ENCODE peak calls at places on chromosomes 3 and 15, in six cellular contexts. X, M, K, J, C and U are unnamed samples. For H3K36me3, the result is how much of the 10 kb centered on the place peaks cover.

GRCh38 chr3:74137790-74138189 is 476.7 kb downstream of the CNTN3 start:
- DNase-seq in J (no peak), X (no peak), M (no peak), C (no peak), K (no peak), U (no peak)

GRCh38 chr3:149134560-149134959 is 5.1 kb downstream of the HPS3 start:
- DNase-seq in C (no peak), J (no peak), M (no peak), X (no peak), K (no peak), U (no peak)

GRCh38 chr3:170542704-170543103 is 43.2 kb downstream of the SLC7A14 start:
- DNase-seq in J (no peak), X (no peak), M (no peak), K (no peak), C (no peak), U (no peak)

GRCh38 chr15:38745611-38746010 is 181.0 kb upstream of the RASGRP1 start:
- DNase-seq in M (no peak), C (no peak), J (no peak), K (no peak), X (no peak), U (no peak)

GRCh38 chr15:80706161-80706560 is 11.1 kb downstream of the ABHD17C start:
- DNase-seq in K (no peak), C (no peak), J (no peak), X (no peak), M (no peak), U (no peak)

GRCh38 chr3:17115186-17115585 is 230.4 kb downstream of the PLCL2 start:
- DNase-seq in X (no peak), K (no peak), C (no peak), J (no peak), M (no peak), U (no peak)

GRCh38 chr3:142724682-142725351 is 983 bp downstream of the TRPC1 start:
- DNase-seq in J (peak), C (peak), X (peak), M (no peak), K (no peak), U (peak)

GRCh38 chr3:119308355-119308754 is 14.2 kb downstream of the ARHGAP31 start:
- DNase-seq in X (no peak), M (peak), J (no peak), K (no peak), C (no peak), U (no peak)

GRCh38 chr3:120793601-120794000 is 51.1 kb downstream of the GTF2E1 start:
- DNase-seq in X (no peak), K (no peak), J (no peak), C (no peak), M (no peak), U (no peak)

GRCh38 chr3:149955449-149955848 is 15.2 kb downstream of the PFN2 start:
- DNase-seq in C (no peak), J (no peak), K (no peak), X (no peak), M (no peak), U (no peak)

GRCh38 chr15:92636401-92636949 is 19.1 kb downstream of the FAM174B start:
- DNase-seq in C (no peak), K (no peak), J (no peak), M (no peak), X (no peak), U (no peak)

GRCh38 chr15:92629975-92630626 is 25.5 kb downstream of the FAM174B start:
- DNase-seq in J (no peak), K (no peak), X (peak), C (no peak), M (no peak), U (no peak)

GRCh38 chr3:50652709-50653108 is 22.0 kb upstream of the DOCK3 start:
- DNase-seq in C (peak), M (no peak), X (no peak), K (peak), J (peak), U (no peak)

GRCh38 chr3:194009892-194010533 is 125.9 kb upstream of the HES1 start:
- DNase-seq in C (no peak), M (no peak), X (no peak), K (no peak), J (no peak), U (no peak)

GRCh38 chr15:89828324-89829145 is 13.9 kb upstream of the ANPEP start:
- DNase-seq in X (peak), C (peak), J (peak), K (no peak), M (no peak), U (peak)

GRCh38 chr3:5021571-5022092 is 42.4 kb downstream of the BHLHE40 start:
- DNase-seq in X (no peak), K (no peak), J (no peak), C (no peak), M (no peak), U (peak)

GRCh38 chr15:96347181-96348111 is 16.9 kb downstream of the NR2F2 start:
- DNase-seq in C (peak), M (no peak), X (peak), J (peak), K (no peak), U (no peak)

GRCh38 chr15:50224606-50225005 is 40.9 kb downstream of the HDC start:
- DNase-seq in K (no peak), J (no peak), M (peak), X (no peak), C (no peak), U (no peak)

GRCh38 chr15:60477991-60478632 is 830 bp downstream of the ICE2 start:
- DNase-seq in X (no peak), K (no peak), J (no peak), C (no peak), M (no peak), U (no peak)

DNA sequence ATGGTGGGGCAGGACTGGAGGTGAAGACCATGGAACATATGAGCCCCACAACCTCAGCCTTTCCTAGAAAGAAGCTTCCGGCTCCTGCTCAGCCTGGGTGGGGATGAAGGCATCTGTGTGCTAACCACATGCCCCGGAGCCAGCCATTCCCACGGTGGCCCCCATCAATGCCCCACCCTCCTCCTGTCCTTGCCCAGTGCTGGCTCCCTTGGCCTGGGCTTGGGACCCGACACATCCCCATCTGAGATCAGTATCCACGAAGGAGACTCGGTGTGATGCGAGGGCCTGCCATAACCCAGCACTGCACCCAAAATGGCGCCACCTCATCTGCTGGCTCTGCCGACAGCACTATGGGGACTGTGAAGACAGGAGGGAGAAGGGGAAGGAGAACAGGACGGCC is 16.5 kb upstream of the PLXND1 start:
- DNase-seq in X (no peak), M (no peak), J (peak), C (no peak), K (no peak), U (no peak)
- H3K4me3 ChIP-seq in X (no peak), M (no peak), J (no peak), C (no peak), K (no peak), U (no peak)

GRCh38 chr3:36905545-36905944 is 39.3 kb downstream of the TRANK1 start:
- DNase-seq in J (no peak), X (no peak), M (no peak), K (no peak), C (no peak), U (no peak)

GRCh38 chr3:36901588-36901987 is 43.3 kb downstream of the TRANK1 start:
- DNase-seq in J (no peak), C (no peak), X (no peak), K (no peak), M (no peak), U (no peak)

GRCh38 chr3:36900474-36901443 is 44.1 kb downstream of the TRANK1 start:
- DNase-seq in K (no peak), J (no peak), C (no peak), M (no peak), X (no peak), U (no peak)

GRCh38 chr3:36904641-36905040 is 40.2 kb downstream of the TRANK1 start:
- DNase-seq in K (no peak), C (no peak), J (no peak), M (no peak), X (no peak), U (peak)

DNA sequence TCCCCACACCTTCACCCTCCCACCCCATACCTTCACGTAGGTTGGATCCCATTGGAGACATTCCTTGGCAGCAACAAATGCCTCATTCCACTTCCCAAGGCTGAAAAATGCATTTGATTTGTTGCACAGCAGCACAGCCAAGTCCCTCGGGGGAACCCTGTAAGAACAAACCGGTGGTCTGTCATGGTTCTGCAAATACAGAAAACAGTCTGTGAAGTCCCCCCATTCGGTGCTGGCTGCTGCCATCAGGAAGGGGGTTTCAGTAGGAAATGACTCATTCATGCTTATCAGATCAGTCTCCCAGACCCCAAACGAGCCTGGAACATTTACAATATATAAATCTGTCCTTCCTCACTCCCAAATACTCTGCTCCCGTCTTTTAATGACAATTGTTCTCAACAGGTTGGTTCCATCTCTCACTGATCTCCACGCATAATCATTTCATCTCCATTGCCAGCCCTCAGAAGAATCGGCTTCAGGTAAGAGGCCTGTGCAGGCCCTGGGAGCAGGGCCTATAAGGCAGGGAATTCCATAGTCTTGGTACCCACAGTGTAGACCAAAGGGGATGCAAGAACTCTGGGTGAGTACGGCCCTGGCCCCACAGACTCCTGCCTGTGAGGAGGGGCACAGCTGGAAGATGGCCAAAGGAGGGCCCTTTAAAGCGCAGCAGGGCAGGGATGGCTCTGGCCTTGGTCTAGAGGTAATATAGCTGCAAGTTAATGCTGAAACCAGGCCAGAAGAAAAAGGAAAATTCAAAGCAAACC is 41.6 kb downstream of the TRANK1 start:
- DNase-seq in X (no peak), M (no peak), K (peak), C (no peak), J (no peak), U (no peak)
- H3K36me3 ChIP-seq in X (under half), M (under half), K (under half), C (under half), J (under half), U (under half)

GRCh38 chr15:74202461-74203401 is at the start of gene STRA6:
- DNase-seq in X (no peak), C (no peak), J (no peak), K (no peak), M (no peak), U (no peak)

GRCh38 chr15:74203914-74204431 is 1.4 kb upstream of the STRA6 start:
- DNase-seq in X (peak), M (no peak), C (no peak), K (no peak), J (peak), U (peak)

GRCh38 chr15:74200394-74200793 is 2.2 kb downstream of the STRA6 start:
- DNase-seq in K (no peak), X (peak), J (no peak), C (no peak), M (no peak), U (peak)

GRCh38 chr15:74200871-74201419 is 1.6 kb downstream of the STRA6 start:
- DNase-seq in C (no peak), K (no peak), X (no peak), M (no peak), J (peak), U (no peak)

DNA sequence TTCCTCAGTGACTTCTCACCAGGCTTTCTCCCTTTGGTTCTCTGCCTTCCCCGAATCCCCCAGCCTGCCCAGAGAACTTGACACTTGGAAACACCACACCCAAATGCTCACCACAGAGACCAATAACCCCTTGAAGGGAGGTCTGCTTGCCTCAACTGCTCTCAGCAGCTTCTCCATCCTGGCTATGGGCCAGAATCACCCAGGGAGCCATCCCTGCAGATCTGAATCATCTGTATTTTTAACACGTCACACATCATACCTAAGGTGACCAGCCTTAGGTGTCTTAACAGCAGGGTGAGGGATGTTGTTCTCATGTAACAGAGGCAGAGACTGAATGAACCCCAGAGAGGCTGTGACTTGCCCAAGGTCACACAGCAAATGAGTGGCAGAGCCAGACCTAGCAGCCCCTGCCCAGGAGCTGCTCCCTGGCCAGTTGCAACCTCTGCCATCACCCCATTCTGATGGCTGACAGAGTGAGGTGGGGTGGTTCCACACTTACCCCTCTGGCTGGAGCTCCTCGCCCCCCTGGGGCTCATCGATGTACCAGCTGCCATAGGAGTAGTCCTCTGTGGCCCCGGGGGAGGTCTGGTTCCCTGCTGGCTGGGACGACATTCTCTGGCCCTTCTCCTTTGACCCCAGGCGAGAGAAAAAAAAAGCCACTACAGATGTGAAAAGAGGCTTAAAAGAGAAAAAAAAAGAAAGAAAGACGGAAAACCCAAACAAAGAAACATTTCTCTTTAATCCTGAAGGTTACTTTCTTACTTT is 749 bp downstream of the STRA6 start:
- DNase-seq in X (no peak), K (no peak), J (no peak), M (no peak), C (no peak), U (no peak)
- H3K4me3 ChIP-seq in X (no peak), K (no peak), J (no peak), M (no peak), C (no peak), U (no peak)

DNA sequence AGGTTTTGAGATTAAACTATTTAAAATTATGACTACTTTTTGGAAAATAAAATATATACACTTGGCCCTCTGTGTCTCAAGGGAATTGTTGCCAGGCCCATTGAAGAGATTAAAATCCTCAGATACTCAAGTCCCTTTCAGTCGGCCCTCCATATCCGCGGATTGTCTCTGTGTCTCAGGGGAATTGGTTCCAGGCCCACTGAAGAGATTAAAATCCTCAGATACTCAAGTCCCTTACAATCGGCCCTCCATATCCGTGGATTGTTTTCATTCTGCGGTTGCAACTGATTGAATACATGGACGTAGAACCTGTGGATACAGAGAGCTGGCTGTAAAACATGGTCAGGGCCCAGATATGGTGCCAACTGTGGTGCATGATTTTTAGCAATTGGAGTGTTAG is 15.7 kb upstream of the LRCH3 start:
- DNase-seq in C (no peak), J (no peak), M (no peak), K (no peak), X (no peak), U (no peak)
- H3K36me3 ChIP-seq in C (under half), J (half or more), M (half or more), K (half or more), X (half or more), U (half or more)

DNA sequence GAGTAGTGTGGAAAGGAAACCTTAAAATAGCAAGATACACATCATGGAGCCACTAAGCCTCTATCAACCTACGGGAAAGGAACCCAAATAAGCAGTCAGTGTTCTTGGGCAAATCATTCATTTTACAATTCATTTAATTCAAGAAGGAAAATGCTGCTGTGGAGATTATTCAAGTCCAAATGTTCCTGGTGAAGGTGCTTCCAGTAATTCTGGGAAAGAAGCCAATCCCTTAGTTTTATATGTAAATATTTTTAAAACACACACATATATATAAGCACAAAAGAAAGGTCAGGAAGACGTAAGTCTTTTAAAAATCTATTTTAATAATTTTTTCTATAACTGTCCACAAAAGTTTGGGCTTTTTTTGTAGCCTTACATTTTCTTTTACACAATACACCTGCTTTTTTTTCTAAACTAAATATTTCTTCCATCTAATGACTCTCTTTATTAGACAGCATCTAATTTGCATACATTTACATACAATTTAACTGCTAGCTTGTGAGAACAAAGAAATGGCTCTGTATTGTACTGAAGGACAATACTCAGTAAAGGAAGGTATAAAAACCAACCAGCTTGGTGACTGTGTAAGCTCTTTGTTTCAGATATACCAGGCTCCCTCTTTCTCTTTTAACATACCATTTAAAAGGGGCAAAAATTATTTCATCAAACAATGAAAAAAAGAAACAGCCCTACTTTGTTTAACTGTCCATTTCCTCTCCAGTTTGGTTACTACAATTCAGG is 269.5 kb downstream of the ZBTB20 start:
- DNase-seq in J (no peak), K (no peak), X (no peak), C (no peak), M (no peak), U (no peak)
- H3K4me3 ChIP-seq in J (no peak), K (no peak), X (no peak), C (no peak), M (no peak), U (no peak)

GRCh38 chr15:25436707-25437106 is 2.1 kb downstream of the UBE3A start:
- DNase-seq in X (no peak), C (no peak), M (no peak), K (no peak), J (no peak), U (no peak)
- H3K36me3 ChIP-seq in X (under half), C (under half), M (under half), K (under half), J (under half), U (under half)